ENCODE peak calls at places on chromosomes 13 and 19, in five cellular contexts. One of them, this sample, is unnamed.

GRCh38 chr19:648904-649733 is 9.4 kb downstream of the FGF22 start:
- DNase-seq in NCI-H446 treated with DMSO at 0.1 percent for 48 hours: no peak
- DNase-seq in DMS53: no peak
- DNase-seq in stimulated activated CD4-positive, alpha-beta T cell treated with anti-CD3 and anti-CD28 coated beads, Interleukin-2, amount 100 ng/mL, for 48 hours: no peak
- DNase-seq in cardiac fibroblast: no peak
- DNase-seq in this sample: no peak

GRCh38 chr13:39588384-39588783 is 14.6 kb downstream of the LHFPL6 start:
- DNase-seq in DMS53: no peak
- DNase-seq in NCI-H446 treated with DMSO at 0.1 percent for 48 hours: no peak
- DNase-seq in cardiac fibroblast: peak
- DNase-seq in stimulated activated CD4-positive, alpha-beta T cell treated with anti-CD3 and anti-CD28 coated beads, Interleukin-2, amount 100 ng/mL, for 48 hours: no peak
- DNase-seq in this sample: no peak

GRCh38 chr19:39497850-39498261 is 891 bp upstream of the DLL3 start:
- DNase-seq in DMS53: peak
- DNase-seq in stimulated activated CD4-positive, alpha-beta T cell treated with anti-CD3 and anti-CD28 coated beads, Interleukin-2, amount 100 ng/mL, for 48 hours: no peak
- DNase-seq in cardiac fibroblast: no peak
- DNase-seq in NCI-H446 treated with DMSO at 0.1 percent for 48 hours: peak
- DNase-seq in this sample: no peak

GRCh38 chr19:4360081-4360569 is 16.8 kb downstream of the MPND start:
- DNase-seq in stimulated activated CD4-positive, alpha-beta T cell treated with anti-CD3 and anti-CD28 coated beads, Interleukin-2, amount 100 ng/mL, for 48 hours: no peak
- DNase-seq in cardiac fibroblast: no peak
- DNase-seq in DMS53: no peak
- DNase-seq in NCI-H446 treated with DMSO at 0.1 percent for 48 hours: no peak
- DNase-seq in this sample: no peak

GRCh38 chr13:50846861-50847475 is 3.5 kb upstream of the DLEU7 start:
- DNase-seq in DMS53: no peak
- DNase-seq in NCI-H446 treated with DMSO at 0.1 percent for 48 hours: no peak
- DNase-seq in cardiac fibroblast: no peak
- DNase-seq in stimulated activated CD4-positive, alpha-beta T cell treated with anti-CD3 and anti-CD28 coated beads, Interleukin-2, amount 100 ng/mL, for 48 hours: no peak
- DNase-seq in this sample: no peak

GRCh38 chr13:99969934-99970760 is 1.4 kb downstream of the ZIC5 start:
- DNase-seq in DMS53: peak
- DNase-seq in stimulated activated CD4-positive, alpha-beta T cell treated with anti-CD3 and anti-CD28 coated beads, Interleukin-2, amount 100 ng/mL, for 48 hours: no peak
- DNase-seq in NCI-H446 treated with DMSO at 0.1 percent for 48 hours: peak
- DNase-seq in cardiac fibroblast: no peak
- DNase-seq in this sample: peak

GRCh38 chr19:7550987-7551761 is 15.7 kb downstream of the PNPLA6 start:
- DNase-seq in stimulated activated CD4-positive, alpha-beta T cell treated with anti-CD3 and anti-CD28 coated beads, Interleukin-2, amount 100 ng/mL, for 48 hours: no peak
- DNase-seq in NCI-H446 treated with DMSO at 0.1 percent for 48 hours: no peak
- DNase-seq in DMS53: peak
- DNase-seq in cardiac fibroblast: peak
- DNase-seq in this sample: peak

GRCh38 chr19:12779162-12779993 is 4.0 kb upstream of the HOOK2 start:
- DNase-seq in DMS53: peak
- DNase-seq in cardiac fibroblast: peak
- DNase-seq in stimulated activated CD4-positive, alpha-beta T cell treated with anti-CD3 and anti-CD28 coated beads, Interleukin-2, amount 100 ng/mL, for 48 hours: no peak
- DNase-seq in NCI-H446 treated with DMSO at 0.1 percent for 48 hours: peak
- DNase-seq in this sample: no peak

GRCh38 chr19:38583219-38583984 is 34.4 kb downstream of the MAP4K1 start:
- DNase-seq in stimulated activated CD4-positive, alpha-beta T cell treated with anti-CD3 and anti-CD28 coated beads, Interleukin-2, amount 100 ng/mL, for 48 hours: no peak
- DNase-seq in DMS53: no peak
- DNase-seq in NCI-H446 treated with DMSO at 0.1 percent for 48 hours: no peak
- DNase-seq in cardiac fibroblast: no peak
- DNase-seq in this sample: no peak

GRCh38 chr13:52048516-52048915 is 24.0 kb downstream of the UTP14C start:
- DNase-seq in DMS53: no peak
- DNase-seq in stimulated activated CD4-positive, alpha-beta T cell treated with anti-CD3 and anti-CD28 coated beads, Interleukin-2, amount 100 ng/mL, for 48 hours: no peak
- DNase-seq in cardiac fibroblast: peak
- DNase-seq in NCI-H446 treated with DMSO at 0.1 percent for 48 hours: no peak
- DNase-seq in this sample: no peak

GRCh38 chr19:3413796-3414327 is 47.5 kb downstream of the NFIC start:
- DNase-seq in DMS53: peak
- DNase-seq in cardiac fibroblast: no peak
- DNase-seq in NCI-H446 treated with DMSO at 0.1 percent for 48 hours: no peak
- DNase-seq in stimulated activated CD4-positive, alpha-beta T cell treated with anti-CD3 and anti-CD28 coated beads, Interleukin-2, amount 100 ng/mL, for 48 hours: no peak
- DNase-seq in this sample: no peak

GRCh38 chr19:51440846-51441409 is 17.3 kb downstream of the SIGLEC8 start:
- DNase-seq in DMS53: no peak
- DNase-seq in NCI-H446 treated with DMSO at 0.1 percent for 48 hours: no peak
- DNase-seq in cardiac fibroblast: no peak
- DNase-seq in stimulated activated CD4-positive, alpha-beta T cell treated with anti-CD3 and anti-CD28 coated beads, Interleukin-2, amount 100 ng/mL, for 48 hours: peak
- DNase-seq in this sample: no peak

GRCh38 chr13:79802389-79803140 is 321.6 kb downstream of the NDFIP2 start:
- DNase-seq in stimulated activated CD4-positive, alpha-beta T cell treated with anti-CD3 and anti-CD28 coated beads, Interleukin-2, amount 100 ng/mL, for 48 hours: no peak
- DNase-seq in cardiac fibroblast: no peak
- DNase-seq in DMS53: no peak
- DNase-seq in NCI-H446 treated with DMSO at 0.1 percent for 48 hours: peak
- DNase-seq in this sample: no peak

GRCh38 chr13:103443604-103444003 is 377.4 kb upstream of the SLC10A2 start:
- DNase-seq in cardiac fibroblast: no peak
- DNase-seq in DMS53: no peak
- DNase-seq in stimulated activated CD4-positive, alpha-beta T cell treated with anti-CD3 and anti-CD28 coated beads, Interleukin-2, amount 100 ng/mL, for 48 hours: no peak
- DNase-seq in NCI-H446 treated with DMSO at 0.1 percent for 48 hours: no peak
- DNase-seq in this sample: no peak

GRCh38 chr13:84208251-84208650 is 326.0 kb upstream of the SLITRK1 start:
- DNase-seq in NCI-H446 treated with DMSO at 0.1 percent for 48 hours: no peak
- DNase-seq in DMS53: no peak
- DNase-seq in cardiac fibroblast: no peak
- DNase-seq in stimulated activated CD4-positive, alpha-beta T cell treated with anti-CD3 and anti-CD28 coated beads, Interleukin-2, amount 100 ng/mL, for 48 hours: no peak
- DNase-seq in this sample: no peak

GRCh38 chr19:47027586-47028371 is 8.1 kb downstream of the NPAS1 start:
- DNase-seq in stimulated activated CD4-positive, alpha-beta T cell treated with anti-CD3 and anti-CD28 coated beads, Interleukin-2, amount 100 ng/mL, for 48 hours: no peak
- DNase-seq in cardiac fibroblast: no peak
- DNase-seq in NCI-H446 treated with DMSO at 0.1 percent for 48 hours: no peak
- DNase-seq in DMS53: peak
- DNase-seq in this sample: no peak

GRCh38 chr19:38695319-38695683 is 47.9 kb downstream of the ACTN4 start:
- DNase-seq in cardiac fibroblast: no peak
- DNase-seq in stimulated activated CD4-positive, alpha-beta T cell treated with anti-CD3 and anti-CD28 coated beads, Interleukin-2, amount 100 ng/mL, for 48 hours: no peak
- DNase-seq in DMS53: no peak
- DNase-seq in NCI-H446 treated with DMSO at 0.1 percent for 48 hours: no peak
- DNase-seq in this sample: no peak

GRCh38 chr13:24033527-24034302 is 126.8 kb upstream of the SPATA13 start:
- DNase-seq in DMS53: no peak
- DNase-seq in stimulated activated CD4-positive, alpha-beta T cell treated with anti-CD3 and anti-CD28 coated beads, Interleukin-2, amount 100 ng/mL, for 48 hours: no peak
- DNase-seq in NCI-H446 treated with DMSO at 0.1 percent for 48 hours: no peak
- DNase-seq in cardiac fibroblast: peak
- DNase-seq in this sample: no peak

GRCh38 chr13:77779461-77780272 is 82.2 kb downstream of the SLAIN1 start:
- DNase-seq in NCI-H446 treated with DMSO at 0.1 percent for 48 hours: peak
- DNase-seq in DMS53: peak
- DNase-seq in stimulated activated CD4-positive, alpha-beta T cell treated with anti-CD3 and anti-CD28 coated beads, Interleukin-2, amount 100 ng/mL, for 48 hours: peak
- DNase-seq in cardiac fibroblast: peak
- DNase-seq in this sample: no peak

GRCh38 chr13:38687246-38688229 is 661 bp downstream of the FREM2 start:
- DNase-seq in stimulated activated CD4-positive, alpha-beta T cell treated with anti-CD3 and anti-CD28 coated beads, Interleukin-2, amount 100 ng/mL, for 48 hours: no peak
- DNase-seq in DMS53: peak
- DNase-seq in cardiac fibroblast: peak
- DNase-seq in NCI-H446 treated with DMSO at 0.1 percent for 48 hours: no peak
- DNase-seq in this sample: no peak

GRCh38 chr19:49333426-49334288 is 1.5 kb upstream of the CD37 start:
- DNase-seq in NCI-H446 treated with DMSO at 0.1 percent for 48 hours: no peak
- DNase-seq in DMS53: no peak
- DNase-seq in cardiac fibroblast: peak
- DNase-seq in stimulated activated CD4-positive, alpha-beta T cell treated with anti-CD3 and anti-CD28 coated beads, Interleukin-2, amount 100 ng/mL, for 48 hours: peak
- DNase-seq in this sample: no peak

GRCh38 chr19:13861714-13862531 is 15.0 kb upstream of the NANOS3 start:
- DNase-seq in stimulated activated CD4-positive, alpha-beta T cell treated with anti-CD3 and anti-CD28 coated beads, Interleukin-2, amount 100 ng/mL, for 48 hours: peak
- DNase-seq in NCI-H446 treated with DMSO at 0.1 percent for 48 hours: peak
- DNase-seq in cardiac fibroblast: peak
- DNase-seq in DMS53: peak
- DNase-seq in this sample: peak

GRCh38 chr13:85254641-85255040 is 544.6 kb downstream of the SLITRK6 start:
- DNase-seq in stimulated activated CD4-positive, alpha-beta T cell treated with anti-CD3 and anti-CD28 coated beads, Interleukin-2, amount 100 ng/mL, for 48 hours: no peak
- DNase-seq in DMS53: no peak
- DNase-seq in cardiac fibroblast: no peak
- DNase-seq in NCI-H446 treated with DMSO at 0.1 percent for 48 hours: no peak
- DNase-seq in this sample: no peak

GRCh38 chr13:28046981-28047380 is 53.4 kb downstream of the FLT3 start:
- DNase-seq in DMS53: no peak
- DNase-seq in NCI-H446 treated with DMSO at 0.1 percent for 48 hours: no peak
- DNase-seq in stimulated activated CD4-positive, alpha-beta T cell treated with anti-CD3 and anti-CD28 coated beads, Interleukin-2, amount 100 ng/mL, for 48 hours: no peak
- DNase-seq in cardiac fibroblast: peak
- DNase-seq in this sample: no peak

GRCh38 chr13:67120872-67121531 is 109.1 kb downstream of the PCDH9 start:
- DNase-seq in cardiac fibroblast: peak
- DNase-seq in stimulated activated CD4-positive, alpha-beta T cell treated with anti-CD3 and anti-CD28 coated beads, Interleukin-2, amount 100 ng/mL, for 48 hours: no peak
- DNase-seq in NCI-H446 treated with DMSO at 0.1 percent for 48 hours: no peak
- DNase-seq in DMS53: no peak
- DNase-seq in this sample: no peak

GRCh38 chr19:4723465-4724251 is at the start of gene DPP9:
- DNase-seq in cardiac fibroblast: peak
- DNase-seq in stimulated activated CD4-positive, alpha-beta T cell treated with anti-CD3 and anti-CD28 coated beads, Interleukin-2, amount 100 ng/mL, for 48 hours: peak
- DNase-seq in NCI-H446 treated with DMSO at 0.1 percent for 48 hours: peak
- DNase-seq in DMS53: peak
- DNase-seq in this sample: peak

GRCh38 chr13:113322043-113322461 is 25.0 kb downstream of the LAMP1 start:
- DNase-seq in DMS53: no peak
- DNase-seq in cardiac fibroblast: no peak
- DNase-seq in stimulated activated CD4-positive, alpha-beta T cell treated with anti-CD3 and anti-CD28 coated beads, Interleukin-2, amount 100 ng/mL, for 48 hours: no peak
- DNase-seq in NCI-H446 treated with DMSO at 0.1 percent for 48 hours: no peak
- DNase-seq in this sample: no peak

GRCh38 chr13:94657167-94657566 is 55.2 kb downstream of the SOX21 start:
- DNase-seq in cardiac fibroblast: peak
- DNase-seq in stimulated activated CD4-positive, alpha-beta T cell treated with anti-CD3 and anti-CD28 coated beads, Interleukin-2, amount 100 ng/mL, for 48 hours: no peak
- DNase-seq in DMS53: no peak
- DNase-seq in NCI-H446 treated with DMSO at 0.1 percent for 48 hours: no peak
- DNase-seq in this sample: no peak

GRCh38 chr13:55577082-55577846 is 1563.5 kb upstream of the PRR20A start:
- DNase-seq in NCI-H446 treated with DMSO at 0.1 percent for 48 hours: no peak
- DNase-seq in DMS53: no peak
- DNase-seq in stimulated activated CD4-positive, alpha-beta T cell treated with anti-CD3 and anti-CD28 coated beads, Interleukin-2, amount 100 ng/mL, for 48 hours: no peak
- DNase-seq in cardiac fibroblast: no peak
- DNase-seq in this sample: no peak

GRCh38 chr19:53576941-53577653 is 39.2 kb downstream of the ZNF331 start:
- DNase-seq in stimulated activated CD4-positive, alpha-beta T cell treated with anti-CD3 and anti-CD28 coated beads, Interleukin-2, amount 100 ng/mL, for 48 hours: no peak
- DNase-seq in cardiac fibroblast: no peak
- DNase-seq in NCI-H446 treated with DMSO at 0.1 percent for 48 hours: no peak
- DNase-seq in DMS53: no peak
- DNase-seq in this sample: no peak

GRCh38 chr19:737591-738093 is 13.3 kb upstream of the MISP start:
- DNase-seq in cardiac fibroblast: peak
- DNase-seq in stimulated activated CD4-positive, alpha-beta T cell treated with anti-CD3 and anti-CD28 coated beads, Interleukin-2, amount 100 ng/mL, for 48 hours: peak
- DNase-seq in DMS53: peak
- DNase-seq in NCI-H446 treated with DMSO at 0.1 percent for 48 hours: no peak
- DNase-seq in this sample: peak

This sample was measured in 8988T.